ENCODE peak calls at places on chromosomes 16 and 17, in ten cellular contexts. L, V, G, K, M, X, P, E, A and U are unnamed samples. For H3K27me3 and H3K4me1, the result is how much of the 10 kb centered on the place peaks cover.

GRCh38 chr16:19876501-19877059 is 8.1 kb downstream of the GPRC5B start:
- DNase-seq in L (no peak), K (no peak), G (no peak), P (no peak), E (peak), A (no peak), V (no peak), X (no peak), M (no peak), U (no peak)

GRCh38 chr16:88405325-88406060 is 22.7 kb downstream of the ZNF469 start:
- DNase-seq in P (peak), V (no peak), G (peak), M (no peak), A (no peak), X (no peak), E (no peak), K (peak), L (peak), U (no peak)

GRCh38 chr16:53087101-53087500 is 32.3 kb downstream of the CHD9 start:
- DNase-seq in L (peak), X (no peak), A (no peak), E (no peak), P (peak), K (no peak), M (no peak), G (peak), V (no peak), U (no peak)

GRCh38 chr17:81469266-81469665 is 43.3 kb downstream of the ACTG1 start:
- DNase-seq in X (no peak), G (no peak), M (no peak), V (no peak), A (no peak), E (no peak), P (no peak), K (no peak), L (no peak), U (no peak)

GRCh38 chr16:35310999-35311398 is 1851.6 kb downstream of the TP53TG3F start:
- DNase-seq in V (no peak), G (no peak), P (no peak), L (no peak), K (no peak), A (no peak), E (no peak), M (no peak), X (no peak), U (no peak)

GRCh38 chr16:761580-761979 is 1.0 kb downstream of the MSLN start:
- DNase-seq in P (no peak), L (no peak), K (no peak), A (no peak), M (no peak), V (no peak), G (no peak), X (peak), E (no peak), U (no peak)

GRCh38 chr17:63133489-63133888 is 167.5 kb downstream of the TANC2 start:
- DNase-seq in X (no peak), K (no peak), M (no peak), G (no peak), E (no peak), V (no peak), P (no peak), L (no peak), A (no peak), U (no peak)

GRCh38 chr16:84650062-84650991 is 2.0 kb downstream of the KLHL36 start:
- DNase-seq in K (no peak), L (peak), P (peak), M (no peak), X (no peak), A (no peak), G (peak), V (no peak), E (no peak), U (no peak)

GRCh38 chr17:28057731-28058246 is 15.3 kb downstream of the NLK start:
- DNase-seq in P (no peak), V (no peak), L (peak), X (no peak), K (no peak), M (no peak), E (no peak), A (no peak), G (peak), U (no peak)

GRCh38 chr17:81470944-81471803 is 41.4 kb downstream of the ACTG1 start:
- DNase-seq in X (no peak), K (no peak), V (no peak), A (no peak), E (no peak), P (no peak), L (peak), G (no peak), M (no peak), U (no peak)

GRCh38 chr17:75848523-75849303 is 4.5 kb upstream of the UNC13D start:
- DNase-seq in K (peak), L (peak), G (no peak), M (peak), A (peak), E (peak), X (peak), V (peak), P (peak), U (peak)

GRCh38 chr17:49872776-49873377 is 25.0 kb upstream of the TAC4 start:
- DNase-seq in G (no peak), L (no peak), P (no peak), A (no peak), K (no peak), V (no peak), X (no peak), M (no peak), E (no peak), U (no peak)

GRCh38 chr16:69241911-69242310 is 54.9 kb downstream of the SNTB2 start:
- DNase-seq in V (no peak), M (no peak), X (no peak), L (peak), E (no peak), K (no peak), P (peak), G (peak), A (no peak), U (no peak)

GRCh38 chr16:74030000-74030399 is 266.6 kb upstream of the PSMD7 start:
- DNase-seq in P (no peak), L (no peak), A (no peak), K (no peak), G (no peak), X (peak), M (no peak), V (no peak), E (no peak), U (no peak)

GRCh38 chr16:11391576-11391975 is 46.3 kb downstream of the RMI2 start:
- DNase-seq in G (no peak), M (no peak), E (no peak), L (no peak), P (no peak), X (peak), K (peak), A (no peak), V (peak), U (peak)

GRCh38 chr16:30065112-30065942 is at the start of gene ALDOA:
- DNase-seq in L (peak), A (peak), K (peak), M (peak), G (peak), V (peak), X (peak), E (peak), P (peak), U (peak)

DNA sequence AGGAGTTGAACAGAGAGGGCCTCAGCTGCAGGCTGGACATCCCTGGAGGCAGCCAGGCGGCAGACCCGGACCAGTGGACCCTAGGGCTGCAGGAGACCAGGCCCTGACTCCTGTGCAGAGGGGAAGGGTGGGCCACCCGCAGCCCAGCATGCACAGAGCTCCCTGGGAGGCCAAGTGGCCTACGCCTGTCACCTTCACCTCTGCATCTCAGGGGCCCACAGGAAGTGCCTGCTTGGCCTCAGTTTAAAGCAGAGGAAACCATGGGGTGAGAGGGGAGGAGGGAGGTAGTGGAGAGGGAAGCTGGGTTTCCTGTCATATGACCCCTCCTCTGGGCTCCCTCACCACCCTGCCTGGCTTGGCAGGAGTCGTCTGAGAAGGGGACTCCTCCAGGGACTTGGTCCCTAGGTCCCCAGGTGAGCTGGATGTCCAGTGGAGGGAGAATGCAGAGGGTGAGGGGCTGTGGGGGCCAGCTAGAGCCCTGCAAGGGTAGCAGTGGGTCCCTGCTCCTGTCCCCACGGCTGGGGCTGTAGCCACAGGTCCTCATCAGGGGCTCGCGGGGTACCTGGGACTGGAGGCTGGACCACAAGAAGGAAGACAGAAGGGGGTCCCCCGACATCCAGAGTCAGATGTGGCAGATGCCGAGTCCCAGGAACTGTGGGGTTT is at the start of gene TMC8:
- DNase-seq in G (no peak), M (no peak), L (no peak), P (no peak), V (peak), K (no peak), E (no peak), A (peak), X (peak), U (no peak)
- H3K4me3 ChIP-seq in G (no peak), M (peak), L (no peak), P (no peak), V (peak), K (no peak), E (peak), A (peak), X (peak), U (peak)

DNA sequence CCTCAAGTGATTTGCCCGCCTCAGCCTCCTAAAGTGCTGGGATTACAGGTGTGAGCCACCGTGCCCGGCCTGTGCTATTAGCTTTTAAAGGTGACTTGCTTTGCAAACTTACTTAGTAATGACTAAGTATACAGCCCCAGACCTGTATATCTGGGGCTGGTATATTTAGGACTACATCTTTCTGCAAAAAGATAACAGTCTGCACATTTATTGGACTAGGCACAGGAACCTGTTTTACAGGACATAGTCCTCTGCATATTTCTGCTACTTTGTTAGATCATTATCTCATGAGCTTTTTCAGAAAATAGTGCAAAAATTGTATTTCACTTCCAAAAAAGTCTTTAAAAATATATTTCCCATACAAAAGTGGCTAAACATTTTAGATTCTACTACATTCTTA is 1.3 kb downstream of the KRT24 start:
- DNase-seq in E (no peak), A (no peak), G (no peak), L (no peak), X (no peak), M (no peak), K (no peak), V (no peak), P (no peak), U (no peak)
- H3K27me3 ChIP-seq in E (under half), A (under half), G (under half), L (half or more), X (under half), M (under half), K (under half), V (under half), P (under half), U (under half)

GRCh38 chr17:35214192-35214591 is 20.0 kb upstream of the SLC35G3 start:
- DNase-seq in L (no peak), E (peak), G (no peak), P (no peak), M (no peak), K (no peak), V (no peak), X (no peak), A (peak), U (no peak)

GRCh38 chr17:35217107-35217506 is 22.9 kb upstream of the SLC35G3 start:
- DNase-seq in L (no peak), E (no peak), X (no peak), K (no peak), M (no peak), G (no peak), V (no peak), A (no peak), P (no peak), U (no peak)

GRCh38 chr17:35213412-35213925 is 19.3 kb upstream of the SLC35G3 start:
- DNase-seq in K (no peak), V (no peak), P (no peak), G (no peak), X (no peak), L (no peak), M (no peak), E (no peak), A (no peak), U (no peak)

GRCh38 chr17:35212668-35213067 is 18.5 kb upstream of the SLC35G3 start:
- DNase-seq in E (no peak), X (no peak), G (no peak), K (no peak), M (no peak), P (no peak), A (no peak), L (no peak), V (no peak), U (no peak)

GRCh38 chr17:35214631-35215273 is 20.6 kb upstream of the SLC35G3 start:
- DNase-seq in L (no peak), M (no peak), G (no peak), E (no peak), A (no peak), K (no peak), X (no peak), P (no peak), V (no peak), U (no peak)
- H3K4me1 ChIP-seq in L (under half), M (under half), G (under half), E (under half), A (half or more), K (under half), X (under half), P (under half), V (half or more), U (under half)

GRCh38 chr17:5078106-5079028 is at the start of gene ZFP3:
- DNase-seq in M (peak), G (peak), P (peak), K (peak), A (peak), V (peak), L (peak), X (peak), E (peak), U (peak)
- H3K4me3 ChIP-seq in M (peak), G (peak), P (peak), K (peak), A (peak), V (peak), L (peak), X (peak), E (peak), U (peak)

GRCh38 chr17:79667746-79668145 is 56.9 kb upstream of the RBFOX3 start:
- DNase-seq in X (peak), G (no peak), M (no peak), V (peak), K (peak), L (no peak), E (no peak), A (no peak), P (no peak), U (no peak)
- H3K27me3 ChIP-seq in X (under half), G (under half), M (under half), V (half or more), K (under half), L (under half), E (under half), A (under half), P (under half), U (under half)

DNA sequence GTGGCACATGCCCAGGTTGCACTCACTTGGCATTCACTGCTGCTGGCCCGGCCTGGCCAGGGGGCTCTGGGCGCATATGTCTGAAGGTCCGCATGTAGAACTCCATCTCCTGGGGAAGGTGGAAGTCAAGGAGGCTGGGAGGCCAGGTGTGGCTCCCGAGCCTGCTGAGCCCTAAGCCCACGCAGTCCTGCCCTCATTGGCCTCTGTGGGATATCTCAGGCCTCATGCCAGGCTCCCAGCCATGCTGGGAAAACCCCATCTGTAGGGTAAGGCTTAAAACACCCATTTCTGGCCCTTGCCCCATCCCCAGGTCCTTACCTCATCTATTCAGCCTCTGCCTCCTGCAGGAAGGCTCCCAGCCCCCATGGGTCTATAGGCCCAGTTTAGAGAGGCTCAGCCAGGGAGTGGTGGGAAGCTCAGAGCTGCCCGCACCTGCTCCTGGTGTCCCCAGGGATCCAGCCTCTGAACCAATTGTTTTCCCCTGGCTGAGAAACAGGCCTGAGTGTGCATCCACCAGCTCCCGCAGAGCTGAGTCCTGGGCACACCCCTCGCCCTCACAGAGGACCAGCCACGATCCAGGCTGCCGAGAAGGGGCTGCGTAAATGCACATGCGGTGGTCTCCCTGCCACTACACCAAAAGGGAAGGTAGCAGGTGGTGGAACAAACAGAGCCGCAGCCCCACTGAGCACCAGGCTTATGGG is 2.3 kb upstream of the TPPP3 start:
- DNase-seq in L (peak), X (peak), V (peak), A (no peak), M (no peak), P (no peak), E (no peak), G (no peak), K (peak), U (no peak)
- H3K4me1 ChIP-seq in L (under half), X (under half), V (half or more), A (under half), M (under half), P (under half), E (under half), G (under half), K (under half), U (half or more)

GRCh38 chr17:58332720-58333395 is 4.3 kb upstream of the TSPOAP1 start:
- DNase-seq in V (peak), X (peak), G (no peak), K (peak), L (no peak), E (no peak), A (peak), M (no peak), P (no peak), U (no peak)
- H3K4me3 ChIP-seq in V (peak), X (peak), G (no peak), K (no peak), L (no peak), E (no peak), A (peak), M (no peak), P (no peak), U (peak)

DNA sequence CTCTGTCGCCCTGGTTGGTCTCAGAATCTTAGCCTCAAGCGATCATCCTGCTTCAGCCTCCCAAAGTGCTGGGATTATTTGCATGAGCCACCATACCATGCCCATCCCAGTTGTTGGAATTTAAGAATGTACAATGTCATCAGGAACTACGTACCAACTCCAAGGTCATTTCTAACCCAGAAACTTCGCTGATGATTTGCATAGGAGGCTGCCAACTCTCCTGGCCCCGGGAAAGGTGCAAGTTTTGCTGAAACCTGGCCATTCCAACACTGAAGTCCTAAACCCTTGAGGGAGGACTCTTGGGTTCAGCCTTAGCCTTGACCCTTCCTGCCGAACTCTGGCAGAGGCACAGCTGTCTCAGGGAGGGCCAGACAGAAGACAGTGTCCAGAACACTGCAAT is 2.9 kb upstream of the KIFC3 start:
- DNase-seq in K (no peak), E (no peak), V (no peak), P (no peak), X (no peak), L (no peak), G (no peak), M (no peak), A (no peak), U (no peak)
- H3K27me3 ChIP-seq in K (under half), E (under half), V (under half), P (under half), X (under half), L (under half), G (under half), M (under half), A (under half), U (under half)